ENCODE peak calls at places on chromosome 14, in ten cellular contexts. N, P, X, A, L, U, Y, I, J and V are unnamed samples.

GRCh38 chr14:91143862-91144261 is 30.0 kb downstream of the DGLUCY start:
- DNase-seq in N (no peak), P (no peak), X (no peak), A (peak), L (no peak), U (no peak), Y (no peak), I (no peak), J (no peak), V (no peak)

GRCh38 chr14:105927661-105928060 is 401.3 kb downstream of the TMEM121 start:
- DNase-seq in N (no peak), P (no peak), X (no peak), A (no peak), L (no peak), U (no peak), Y (no peak), I (no peak), J (no peak), V (no peak)

GRCh38 chr14:95829321-95829720 is 47.3 kb upstream of the TUNAR start:
- DNase-seq in N (no peak), P (no peak), X (no peak), A (no peak), L (no peak), U (no peak), Y (no peak), I (no peak), J (no peak), V (no peak)

GRCh38 chr14:55957950-55958349 is 160.3 kb upstream of the PELI2 start:
- DNase-seq in N (no peak), P (peak), X (no peak), A (no peak), L (no peak), U (no peak), Y (no peak), I (no peak), J (no peak), V (no peak)

GRCh38 chr14:104101086-104101621 is 15.7 kb downstream of the ASPG start:
- DNase-seq in N (no peak), P (no peak), X (no peak), A (no peak), L (no peak), U (no peak), Y (no peak), I (no peak), J (no peak), V (peak)

GRCh38 chr14:101709962-101710891 is 51.3 kb upstream of the PPP2R5C start:
- DNase-seq in N (no peak), P (peak), X (no peak), A (no peak), L (peak), U (no peak), Y (no peak), I (no peak), J (no peak), V (peak)

GRCh38 chr14:90871605-90872233 is 55.5 kb upstream of the TTC7B start:
- DNase-seq in N (no peak), P (no peak), X (no peak), A (no peak), L (peak), U (no peak), Y (peak), I (no peak), J (peak), V (peak)

GRCh38 chr14:37988472-37988871 is 219.2 kb upstream of the SSTR1 start:
- DNase-seq in N (no peak), P (no peak), X (no peak), A (no peak), L (no peak), U (no peak), Y (no peak), I (no peak), J (peak), V (no peak)